ENCODE peak calls at places on chromosome 10, in six cellular contexts. H is OCI-M1; Q is activated CD4-positive, alpha-beta memory T cell treated with anti-CD3 and anti-CD28 coated beads, Interleukin-2, amount 10 ng/mL, durations not matched to agents 7 days and 5 days; M is B cell; X is OCI-LY7; W is AG10803. C is an unnamed sample.

GRCh38 chr10:118808601-118809371 is 54.0 kb upstream of the CACUL1 start:
- DNase-seq in Q (no peak), W (no peak), H (no peak), M (no peak), X (no peak), C (no peak)

GRCh38 chr10:122981066-122981464 is 864 bp downstream of the PSTK start:
- DNase-seq in X (peak), Q (no peak), H (peak), M (peak), W (peak), C (no peak)

GRCh38 chr10:58651040-58651439 is 138.4 kb downstream of the BICC1 start:
- DNase-seq in M (no peak), Q (no peak), X (no peak), W (peak), H (peak), C (no peak)

GRCh38 chr10:68086011-68086410 is 10.9 kb upstream of the HERC4 start:
- DNase-seq in H (no peak), M (no peak), W (peak), X (no peak), Q (no peak), C (no peak)

GRCh38 chr10:71696635-71697326 is 22.8 kb downstream of the C10orf105 start:
- DNase-seq in H (peak), X (peak), M (peak), W (no peak), Q (peak), C (peak)

GRCh38 chr10:117217196-117217761 is 20.0 kb downstream of the KCNK18 start:
- DNase-seq in W (peak), X (no peak), M (no peak), H (no peak), Q (peak), C (peak)

GRCh38 chr10:116646502-116646901 is 25.7 kb downstream of the PNLIPRP2 start:
- DNase-seq in Q (no peak), M (no peak), H (no peak), X (no peak), W (no peak), C (no peak)

GRCh38 chr10:79274279-79275104 is 72.8 kb upstream of the PPIF start:
- DNase-seq in X (no peak), M (no peak), H (no peak), Q (no peak), W (peak), C (no peak)

GRCh38 chr10:33115720-33116119 is 157.7 kb upstream of the ITGB1 start:
- DNase-seq in Q (peak), X (no peak), M (no peak), W (peak), H (no peak), C (peak)

GRCh38 chr10:105291571-105291970 is 650.5 kb downstream of the SORCS3 start:
- DNase-seq in W (no peak), H (no peak), X (no peak), M (no peak), Q (no peak), C (no peak)

GRCh38 chr10:22681783-22682183 is 32.6 kb downstream of the PIP4K2A start:
- DNase-seq in Q (peak), H (peak), M (no peak), X (no peak), W (peak), C (peak)

GRCh38 chr10:125982256-125982948 is 86.0 kb downstream of the FANK1 start:
- DNase-seq in Q (no peak), H (peak), M (peak), W (peak), X (peak), C (no peak)

GRCh38 chr10:18140149-18140956 is at the start of gene CACNB2:
- DNase-seq in Q (no peak), M (no peak), X (no peak), W (peak), H (no peak), C (no peak)

GRCh38 chr10:27568196-27569175 is 64.4 kb downstream of the RAB18 start:
- DNase-seq in X (peak), H (no peak), M (no peak), Q (no peak), W (peak), C (no peak)

GRCh38 chr10:17354781-17355180 is 99.6 kb downstream of the ST8SIA6 start:
- DNase-seq in H (no peak), W (peak), M (no peak), Q (no peak), X (no peak), C (no peak)

GRCh38 chr10:55466806-55467504 is 665.9 kb upstream of the PCDH15 start:
- DNase-seq in W (no peak), X (no peak), H (no peak), Q (no peak), M (no peak), C (no peak)

C was measured in activated effector memory CD4-positive, alpha-beta T cell treated with anti-CD3 and anti-CD28 coated beads, Interleukin-2, amount 50 U/mL, for 16 hours.